ENCODE peak calls at places on chromosomes 13 and 19, in ten cellular contexts. I, X, U, R, L, S, A, Y, Q and C are unnamed samples.

GRCh38 chr13:46577656-46578589 is 25.0 kb downstream of the LRCH1 start:
- DNase-seq in I (no peak), X (no peak), U (no peak), R (no peak), L (no peak), S (no peak), A (no peak), Y (peak; percentile 33), Q (no peak), C (no peak)

GRCh38 chr13:33639640-33640080 is 178.3 kb upstream of the RFC3 start:
- DNase-seq in I (no peak), X (no peak), U (no peak), R (no peak), L (no peak), S (no peak), A (peak; percentile 40), Y (no peak), Q (no peak), C (no peak)

GRCh38 chr13:39810091-39810877 is 154.8 kb downstream of the COG6 start:
- DNase-seq in I (no peak), X (no peak), U (no peak), R (no peak), L (no peak), S (no peak), A (no peak), Y (no peak), Q (no peak), C (no peak)

GRCh38 chr13:27425918-27426630 is 1.7 kb downstream of the GTF3A start:
- DNase-seq in I (peak; percentile 81), X (peak; percentile 73), U (peak; percentile 88), R (peak; percentile 63), L (peak; percentile 88), S (peak; percentile 31), A (peak; percentile 68), Y (peak; percentile 69), Q (peak; percentile 87), C (peak; percentile 90)

GRCh38 chr19:48445256-48445605 is 552 bp upstream of the GRWD1 start:
- DNase-seq in I (no peak), X (peak; percentile 50), U (no peak), R (no peak), L (no peak), S (no peak), A (no peak), Y (peak; percentile 94), Q (no peak), C (no peak)

GRCh38 chr19:27745978-27746542 is 1466.9 kb downstream of the UQCRFS1 start:
- DNase-seq in I (no peak), X (no peak), U (no peak), R (peak; percentile 7), L (peak; percentile 34), S (no peak), A (no peak), Y (no peak), Q (no peak), C (no peak)

GRCh38 chr19:3931041-3931440 is 1.8 kb upstream of the NMRK2 start:
- DNase-seq in I (peak; percentile 36), X (peak; percentile 78), U (peak; percentile 14), R (no peak), L (no peak), S (no peak), A (no peak), Y (no peak), Q (peak; percentile 91), C (no peak)

GRCh38 chr13:51534075-51534817 is 50.0 kb upstream of the WDFY2 start:
- DNase-seq in I (no peak), X (peak; percentile 27), U (peak; percentile 32), R (no peak), L (no peak), S (no peak), A (no peak), Y (no peak), Q (peak; percentile 42), C (no peak)

DNA sequence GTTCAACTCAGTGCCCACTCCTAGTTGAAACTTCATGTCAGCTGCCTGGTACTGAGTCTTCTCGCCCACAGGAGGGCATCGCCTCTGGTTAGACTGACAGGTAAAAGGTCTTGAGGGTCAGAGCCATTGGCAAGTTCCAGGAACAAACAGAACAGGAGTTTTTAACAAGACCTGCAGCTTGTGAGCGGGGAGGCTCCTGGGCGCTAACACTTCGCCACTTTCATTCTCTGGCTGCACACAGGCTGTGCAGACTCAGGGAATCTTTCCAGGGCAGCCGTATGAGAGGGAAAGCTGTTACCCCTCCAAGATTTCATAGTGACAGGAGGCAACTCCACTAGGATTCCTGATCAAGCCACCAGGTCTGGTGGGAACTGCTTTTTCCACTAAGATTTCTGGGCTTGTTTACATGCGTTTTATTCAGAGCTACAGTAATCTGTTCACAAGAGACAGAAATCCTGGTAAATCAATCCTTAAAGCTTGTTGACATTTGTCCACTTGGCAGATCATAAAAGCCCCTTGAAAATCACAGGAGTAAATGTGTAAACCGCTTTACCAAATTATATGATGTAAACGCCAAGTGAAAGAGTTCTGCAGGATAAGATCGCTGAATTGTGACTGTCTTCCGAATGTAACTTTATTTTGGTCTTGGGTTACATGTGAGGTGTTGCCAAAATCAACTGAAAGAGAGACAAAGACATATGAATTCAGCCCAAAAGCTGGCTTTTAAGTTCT is 190.6 kb downstream of the MZT1 start:
- DNase-seq in I (peak; percentile 16), X (no peak), U (peak; percentile 15), R (no peak), L (no peak), S (peak; percentile 21), A (no peak), Y (no peak), Q (no peak), C (no peak)
- TF ChIP-seq CTCF in I (no peak), X (no peak), U (no peak), R (no peak), L (no peak), S (no peak), A (no peak), Y (no peak), Q (no peak), C (no peak)

GRCh38 chr19:15463865-15464371 is 426 bp downstream of the RASAL3 start:
- DNase-seq in I (peak; percentile 45), X (peak; percentile 43), U (peak; percentile 64), R (no peak), L (no peak), S (no peak), A (no peak), Y (no peak), Q (no peak), C (peak; percentile 82)
- H3K4me1 ChIP-seq in I (no peaks in the 10 kb centered on the region), X (no peaks in the 10 kb centered on the region), U (no peaks in the 10 kb centered on the region), R (no peaks in the 10 kb centered on the region), L (peaks cover 5% of the 10 kb centered on the region), S (no peaks in the 10 kb centered on the region), A (peaks cover 22% of the 10 kb centered on the region), Y (no peaks in the 10 kb centered on the region), Q (no peaks in the 10 kb centered on the region), C (peaks cover 22% of the 10 kb centered on the region)

GRCh38 chr19:55640577-55641375 is at the start of gene ZNF580:
- DNase-seq in I (peak; percentile 68), X (peak; percentile 76), U (peak; percentile 68), R (peak; percentile 63), L (no peak), S (peak; percentile 74), A (no peak), Y (peak; percentile 78), Q (no peak), C (peak; percentile 95)

GRCh38 chr19:55642153-55643002 is 1.1 kb upstream of the ZNF581 start:
- DNase-seq in I (peak; percentile 30), X (no peak), U (peak; percentile 51), R (no peak), L (no peak), S (peak; percentile 39), A (no peak), Y (no peak), Q (no peak), C (peak; percentile 89)

GRCh38 chr19:55643003-55643732 is at the start of gene ZNF581:
- DNase-seq in I (peak; percentile 67), X (peak; percentile 72), U (peak; percentile 82), R (no peak), L (peak; percentile 91), S (peak; percentile 63), A (peak; percentile 59), Y (peak; percentile 78), Q (peak; percentile 63), C (peak; percentile 73)

GRCh38 chr19:55640043-55640576 is 692 bp upstream of the ZNF580 start:
- DNase-seq in I (peak; percentile 76), X (peak; percentile 67), U (peak; percentile 73), R (no peak), L (no peak), S (peak; percentile 65), A (no peak), Y (peak; percentile 68), Q (peak; percentile 74), C (peak; percentile 95)

DNA sequence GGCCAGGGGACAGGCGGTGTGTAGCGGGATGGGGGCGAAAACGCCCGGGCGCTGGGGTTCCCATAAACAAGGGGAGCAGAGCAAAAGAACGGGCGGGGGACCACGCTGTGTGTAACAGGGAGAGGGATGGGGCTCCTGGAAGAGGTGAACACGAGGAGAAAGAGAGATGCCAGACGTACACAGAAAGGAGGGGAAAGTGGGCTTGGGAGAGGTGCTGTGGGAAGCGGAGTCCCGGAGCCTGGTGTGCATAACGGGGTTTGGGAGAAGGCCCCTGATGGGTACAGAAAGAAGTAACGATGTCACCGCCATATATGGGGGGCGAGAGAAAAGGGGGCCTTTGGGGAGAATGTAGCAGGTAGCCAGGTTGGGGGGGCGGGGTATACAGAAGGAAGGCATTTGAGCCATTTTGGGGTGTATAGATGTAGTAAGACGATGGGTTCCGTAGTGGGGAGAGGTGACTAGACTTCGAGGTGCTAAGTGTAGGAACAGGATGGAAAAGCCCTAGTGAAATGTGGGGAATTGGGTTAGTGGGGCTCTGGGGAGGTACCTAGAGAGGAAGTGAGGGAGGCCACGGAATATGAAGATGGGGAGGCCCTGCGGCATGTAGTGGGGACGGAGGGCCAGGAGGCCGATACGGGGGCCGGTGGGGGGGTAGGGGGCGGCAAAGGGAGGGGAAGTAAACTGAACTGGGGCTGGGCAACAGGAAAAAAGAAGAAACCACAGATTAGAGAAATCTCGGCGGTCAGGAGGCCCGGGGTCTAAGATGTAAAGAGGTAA is 762 bp downstream of the ZNF580 start:
- DNase-seq in I (no peak), X (no peak), U (no peak), R (no peak), L (no peak), S (peak; percentile 36), A (no peak), Y (peak; percentile 18), Q (no peak), C (no peak)
- TF ChIP-seq POLR2A in I (no peak), X (no peak), U (peak; percentile 15), R (no peak), L (no peak), S (no peak), A (no peak), Y (no peak), Q (no peak), C (no peak)

GRCh38 chr19:50479761-50480251 is 3.2 kb upstream of the GARIN5A start:
- DNase-seq in I (no peak), X (no peak), U (no peak), R (no peak), L (no peak), S (no peak), A (no peak), Y (no peak), Q (no peak), C (no peak)

GRCh38 chr19:50480281-50481111 is 3.8 kb upstream of the GARIN5A start:
- DNase-seq in I (no peak), X (no peak), U (no peak), R (no peak), L (no peak), S (no peak), A (no peak), Y (no peak), Q (no peak), C (no peak)

GRCh38 chr19:50476943-50477264 is 256 bp upstream of the GARIN5A start:
- DNase-seq in I (no peak), X (no peak), U (no peak), R (no peak), L (no peak), S (no peak), A (no peak), Y (no peak), Q (no peak), C (no peak)

GRCh38 chr19:50477751-50478515 is 1.3 kb upstream of the GARIN5A start:
- DNase-seq in I (no peak), X (no peak), U (no peak), R (no peak), L (no peak), S (no peak), A (no peak), Y (no peak), Q (no peak), C (no peak)

DNA sequence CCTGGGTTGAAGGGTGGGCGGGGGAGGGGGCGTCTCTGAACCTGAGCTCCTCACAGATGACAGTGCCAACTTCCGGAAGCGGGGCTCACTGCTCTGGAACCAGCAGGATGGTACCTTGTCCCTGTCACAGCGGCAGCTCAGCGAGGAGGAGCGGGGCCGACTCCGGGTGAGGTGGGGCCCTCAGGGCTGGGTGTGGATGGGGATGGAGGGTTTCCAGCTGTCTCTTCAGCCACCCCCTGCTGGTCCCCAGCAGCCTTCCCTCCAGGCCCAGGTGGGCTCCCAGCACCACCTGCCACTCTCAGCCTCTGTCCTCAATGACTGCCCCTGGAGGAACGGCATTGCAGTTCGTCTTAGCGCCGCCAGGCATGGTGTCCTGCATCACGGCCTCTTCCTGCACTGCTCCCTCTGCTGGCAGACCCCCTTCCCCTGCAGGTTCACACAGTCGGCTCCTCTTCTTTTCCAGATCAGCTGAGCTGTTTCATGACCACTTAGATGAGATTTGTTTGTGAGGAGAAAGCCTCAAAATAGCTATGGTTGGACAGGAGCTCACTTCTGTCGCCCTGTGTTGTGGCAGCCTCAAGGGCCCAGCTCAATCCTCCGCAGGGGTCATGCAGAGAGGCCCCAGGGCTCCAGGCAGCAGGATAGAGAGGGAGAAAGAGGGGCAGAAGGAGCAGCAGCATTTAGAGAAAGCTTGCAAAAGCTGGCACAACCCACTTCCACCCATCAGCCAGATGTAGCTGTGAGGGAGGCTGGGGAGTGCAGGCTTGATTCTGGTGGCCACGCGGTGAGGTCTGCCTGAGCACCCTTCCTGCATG is 2.5 kb upstream of the GARIN5A start:
- DNase-seq in I (no peak), X (no peak), U (no peak), R (no peak), L (no peak), S (no peak), A (no peak), Y (peak; percentile 44), Q (peak; percentile 46), C (no peak)
- TF ChIP-seq CTCF in I (peak; percentile 11), X (peak; percentile 44), U (no peak), R (no peak), L (no peak), S (no peak), A (peak; percentile 16), Y (peak; percentile 60), Q (peak; percentile 64), C (no peak)